ENCODE peak calls at places on chromosome 20, in six cellular contexts. Q is GM12865, F is stomach, U is fibroblast of the aortic adventitia, P is HL-60, N is tibial nerve. J is an unnamed sample.

GRCh38 chr20:24993337-24994185 is 1.0 kb upstream of the APMAP start:
- DNase-seq in U (peak), F (no peak), P (no peak), Q (no peak), N (no peak), J (peak)

GRCh38 chr20:50916934-50917333 is 14.3 kb downstream of the ADNP start:
- DNase-seq in N (no peak), Q (no peak), F (no peak), P (no peak), U (no peak), J (no peak)

GRCh38 chr20:63946986-63947637 is 9.1 kb downstream of the UCKL1 start:
- DNase-seq in Q (no peak), U (no peak), P (no peak), F (no peak), N (no peak), J (peak)

GRCh38 chr20:38874460-38875169 is 51.6 kb upstream of the FAM83D start:
- DNase-seq in Q (peak), N (no peak), P (no peak), F (no peak), U (no peak), J (no peak)

GRCh38 chr20:22887796-22888195 is 147.3 kb upstream of the SSTR4 start:
- DNase-seq in N (no peak), F (no peak), P (no peak), U (no peak), Q (no peak), J (peak)

GRCh38 chr20:2210646-2211556 is 84.9 kb upstream of the TGM3 start:
- DNase-seq in P (peak), N (peak), Q (no peak), F (no peak), U (peak), J (peak)

GRCh38 chr20:53829706-53830521 is 236.3 kb upstream of the ZNF217 start:
- DNase-seq in N (no peak), U (peak), F (no peak), P (no peak), Q (peak), J (no peak)

GRCh38 chr20:41145821-41146620 is 8.7 kb downstream of the PLCG1 start:
- DNase-seq in F (peak), U (peak), N (no peak), P (no peak), Q (no peak), J (peak)

GRCh38 chr20:22795897-22796296 is 211.5 kb upstream of the FOXA2 start:
- DNase-seq in N (peak), U (peak), F (peak), P (no peak), Q (no peak), J (no peak)

GRCh38 chr20:17644451-17644850 is 37.6 kb downstream of the RRBP1 start:
- DNase-seq in N (no peak), F (peak), P (no peak), Q (no peak), U (no peak), J (no peak)

GRCh38 chr20:20546402-20546801 is 166.0 kb downstream of the RALGAPA2 start:
- DNase-seq in U (no peak), F (no peak), N (no peak), P (no peak), Q (no peak), J (no peak)

GRCh38 chr20:36234771-36235320 is 1.4 kb upstream of the AAR2 start:
- DNase-seq in N (no peak), P (no peak), Q (no peak), U (no peak), F (no peak), J (no peak)

GRCh38 chr20:8144282-8145245 is 12.5 kb downstream of the PLCB1 start:
- DNase-seq in Q (peak), U (peak), F (no peak), N (no peak), P (no peak), J (no peak)

GRCh38 chr20:49594143-49594928 is 26.4 kb upstream of the PTGIS start:
- DNase-seq in N (peak), F (peak), Q (peak), P (peak), U (peak), J (no peak)

DNA sequence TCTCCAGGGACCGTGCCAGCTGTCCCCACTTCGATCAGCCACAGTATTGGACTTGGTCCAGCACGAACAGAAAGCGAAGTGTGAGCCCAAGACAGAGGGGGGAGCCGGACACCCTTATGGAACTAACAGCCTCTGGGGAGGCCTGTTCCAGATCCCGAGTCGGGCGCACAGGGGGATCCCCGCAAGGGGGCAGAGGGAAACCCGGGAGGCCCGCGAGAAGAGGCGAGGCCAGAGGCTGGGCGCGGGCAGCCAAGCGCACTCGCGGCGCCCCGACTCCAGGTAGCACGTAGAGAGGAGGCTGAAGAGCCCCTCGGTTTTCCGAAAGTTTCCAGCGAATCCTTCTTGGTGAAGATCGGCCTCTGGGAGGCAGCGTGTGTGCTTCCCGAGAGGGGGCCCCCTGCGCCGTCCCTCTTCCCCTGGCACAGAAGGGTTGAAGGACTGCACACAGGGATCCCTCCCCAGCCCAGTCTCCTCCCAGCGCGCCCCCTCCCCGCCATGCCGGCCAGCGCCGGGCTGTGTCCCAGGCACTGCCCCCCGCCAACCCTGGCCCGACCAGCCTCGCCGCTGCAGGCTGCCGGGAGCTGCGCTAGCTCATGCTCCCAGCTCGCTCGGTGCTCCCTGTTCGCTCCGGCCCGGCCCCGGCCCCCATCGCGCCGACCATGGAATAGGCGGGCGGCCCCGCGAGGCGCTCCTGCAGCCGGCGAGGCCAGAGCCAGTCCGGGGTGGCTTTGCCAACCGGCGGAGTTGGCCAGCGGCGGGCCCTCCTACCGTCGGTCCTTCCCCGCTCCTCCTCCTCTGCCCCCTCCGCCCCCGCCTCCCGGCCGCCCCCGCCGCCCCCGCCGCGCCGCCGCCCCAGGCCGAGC is 550 bp upstream of the SLC24A3 start:
- DNase-seq in U (no peak), P (no peak), N (no peak), Q (no peak), F (peak), J (no peak)
- TF ChIP-seq CTCF in U (no peak), P (no peak), N (no peak), Q (no peak), F (peak), J (peak)

GRCh38 chr20:44643154-44643519 is 8.4 kb downstream of the ADA start:
- DNase-seq in U (no peak), F (no peak), Q (no peak), P (no peak), N (no peak), J (no peak)

GRCh38 chr20:44643596-44644383 is 7.7 kb downstream of the ADA start:
- DNase-seq in N (peak), F (peak), U (peak), P (no peak), Q (peak), J (no peak)

GRCh38 chr20:44641305-44641704 is 10.2 kb downstream of the ADA start:
- DNase-seq in P (peak), U (no peak), F (no peak), Q (no peak), N (no peak), J (no peak)

GRCh38 chr20:44640522-44640921 is 11.0 kb downstream of the ADA start:
- DNase-seq in N (no peak), P (no peak), U (no peak), Q (no peak), F (no peak), J (no peak)

DNA sequence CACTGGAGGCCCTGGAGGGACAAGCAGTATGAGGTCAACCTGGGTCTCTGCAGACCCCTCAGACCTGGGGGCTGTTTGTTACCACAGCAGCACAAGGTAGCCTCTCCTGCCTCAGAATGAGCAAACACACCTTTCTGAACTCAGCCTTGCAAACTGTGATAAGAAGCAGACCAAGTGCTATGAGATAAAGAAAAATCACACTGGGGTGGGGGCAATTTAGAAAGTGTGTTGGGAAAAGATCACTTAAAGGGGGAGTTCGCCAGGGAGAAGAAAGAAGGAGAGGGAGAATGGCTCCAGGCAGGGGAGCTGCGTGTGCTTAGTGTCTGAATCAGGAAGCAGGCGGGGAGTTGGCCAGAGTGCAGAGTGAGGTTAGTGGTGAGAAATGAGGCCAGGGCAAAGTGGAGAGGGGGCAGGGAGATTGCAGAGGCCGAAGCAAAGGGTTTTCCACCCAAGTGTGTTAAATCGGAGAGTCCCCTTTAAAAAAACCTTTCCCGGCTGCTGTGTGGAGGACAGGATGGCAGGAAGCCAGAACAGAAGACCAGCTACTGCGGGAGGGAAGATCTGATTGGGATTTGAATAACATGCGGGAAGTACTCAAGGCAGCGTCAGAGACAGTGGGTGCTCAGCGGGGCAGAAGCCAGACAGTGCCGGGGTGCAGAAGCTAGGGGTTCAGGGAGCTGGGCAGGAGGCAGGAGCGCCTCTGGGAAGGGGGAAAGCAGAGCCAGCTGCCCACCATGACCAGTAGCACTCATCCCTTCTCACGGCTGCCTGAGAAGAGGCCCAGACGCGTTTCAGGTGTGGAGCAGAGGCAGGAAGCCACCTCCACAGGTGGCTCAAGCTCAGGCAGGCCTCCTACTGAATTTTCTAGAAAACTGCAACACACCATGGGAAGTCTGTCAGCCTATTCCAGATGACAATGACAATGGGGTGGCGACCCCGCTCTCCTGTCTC is 9.0 kb downstream of the ADA start:
- DNase-seq in F (peak), U (peak), Q (peak), N (peak), P (no peak), J (no peak)
- H3K4me3 ChIP-seq in F (no peak), U (no peak), Q (peak), N (peak), P (no peak), J (no peak)

DNA sequence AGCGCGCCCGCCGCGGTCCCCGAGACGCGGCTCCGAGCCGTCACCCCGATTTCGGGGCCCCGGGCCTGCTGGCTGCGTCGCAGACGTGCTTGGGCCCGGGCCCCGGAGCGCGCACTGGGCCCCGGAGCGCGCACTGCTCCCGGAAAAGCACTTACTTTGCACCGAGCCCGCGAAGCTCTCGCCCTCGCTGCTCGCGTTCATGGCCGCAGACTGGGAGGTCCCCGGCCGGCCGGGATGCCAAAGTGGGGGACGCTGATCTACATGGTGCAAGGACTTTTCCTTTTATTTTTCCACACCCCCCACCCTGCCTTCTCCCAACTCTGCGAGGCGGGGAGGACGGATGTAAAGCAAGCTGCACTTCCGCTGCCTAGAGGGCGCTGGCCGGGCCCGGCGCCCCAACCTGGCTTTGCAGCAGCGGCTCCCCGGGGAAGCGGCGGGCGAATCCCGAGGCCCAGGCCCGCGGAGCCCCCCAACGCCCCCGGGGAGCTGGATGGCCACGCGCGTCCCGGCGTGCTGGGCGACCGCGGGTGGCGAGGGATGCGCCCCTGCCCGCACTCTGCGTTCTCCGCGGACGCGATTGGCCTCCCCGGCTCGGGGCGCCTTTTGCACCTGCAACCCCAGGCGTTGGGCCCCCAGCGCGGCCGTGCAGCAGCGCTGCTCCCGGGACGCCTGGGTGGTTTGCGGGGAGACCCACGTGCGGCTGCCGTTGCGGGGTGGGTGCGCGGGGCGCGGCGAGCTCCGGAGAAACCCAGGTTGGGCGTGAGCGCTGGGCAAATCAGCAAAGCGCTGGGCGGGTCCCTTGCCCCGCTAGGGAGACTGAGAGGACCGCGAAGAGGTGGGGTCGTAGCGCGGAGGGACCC is at the start of gene ZFP64:
- DNase-seq in F (peak), Q (peak), P (peak), U (peak), N (peak), J (no peak)
- TF ChIP-seq CTCF in F (peak), Q (peak), P (peak), U (peak), N (peak), J (peak)

DNA sequence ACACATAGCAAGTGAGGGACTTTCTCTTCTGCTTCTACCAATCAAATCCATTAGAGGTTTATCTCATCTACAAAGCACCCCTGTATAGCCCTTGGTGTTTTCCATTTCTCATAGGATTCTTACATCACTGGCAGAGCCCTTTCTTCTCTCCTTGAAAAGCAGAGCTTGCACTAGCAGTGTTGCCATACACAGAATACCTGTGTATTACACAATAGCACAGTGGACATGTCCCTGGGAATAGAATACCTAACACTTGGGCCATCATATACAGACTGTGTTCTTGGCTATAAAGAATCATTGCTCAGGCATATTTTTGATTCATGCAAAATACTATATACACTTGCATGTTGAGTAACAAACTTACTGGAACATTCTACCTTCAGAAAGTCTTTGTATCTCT is 582.0 kb downstream of the KIF16B start:
- DNase-seq in N (no peak), Q (no peak), F (no peak), U (no peak), P (no peak), J (no peak)
- H3K4me3 ChIP-seq in N (no peak), Q (no peak), F (no peak), U (no peak), P (no peak), J (no peak)

DNA sequence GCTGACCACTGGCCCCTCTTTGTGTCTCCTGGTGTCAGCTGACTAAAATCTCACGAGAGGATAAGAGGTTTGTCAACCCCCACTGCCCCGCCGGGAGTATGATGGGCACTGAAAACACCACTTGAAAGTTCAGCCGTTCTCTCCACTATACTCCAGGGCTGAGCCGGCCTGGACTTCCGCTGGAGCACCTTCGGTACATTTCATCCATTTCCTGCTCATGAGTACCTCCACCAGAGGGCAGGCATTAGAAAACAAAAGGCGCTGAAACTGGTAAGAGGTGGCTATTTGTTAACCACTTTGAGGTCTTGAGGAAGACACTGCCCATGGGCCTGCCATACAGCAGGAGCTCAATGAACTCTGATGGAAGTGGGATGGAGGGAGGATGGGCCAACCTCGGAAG is 17.9 kb upstream of the ANKRD60 start:
- DNase-seq in N (no peak), U (peak), P (no peak), Q (no peak), F (no peak), J (no peak)
- TF ChIP-seq CTCF in N (no peak), U (peak), P (no peak), Q (no peak), F (no peak), J (peak)

GRCh38 chr20:13029687-13030510 is 21.1 kb downstream of the SPTLC3 start:
- DNase-seq in F (peak), N (peak), Q (no peak), P (no peak), U (peak), J (no peak)
- H3K4me3 ChIP-seq in F (no peak), N (no peak), Q (no peak), P (no peak), U (no peak), J (no peak)

DNA sequence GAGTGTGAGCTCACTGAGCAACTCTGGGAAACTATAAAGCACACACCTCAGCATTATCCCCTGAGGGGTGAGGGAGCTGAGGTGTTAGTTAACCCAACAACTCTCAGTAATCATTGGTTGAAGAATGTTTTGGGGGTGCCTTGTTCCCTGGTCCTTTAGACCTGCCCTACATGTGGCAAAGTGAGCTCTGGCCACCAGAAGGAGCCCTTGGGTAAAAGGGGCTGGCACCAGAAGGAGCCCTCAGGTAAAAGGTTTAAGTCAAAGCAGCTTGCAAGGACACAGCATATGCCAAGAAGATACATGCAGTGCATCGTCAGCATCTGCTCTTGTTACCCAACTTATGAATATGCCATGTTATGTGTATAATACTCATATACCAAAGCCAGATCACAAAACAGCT is 1081.7 kb downstream of the KIF16B start:
- DNase-seq in Q (peak), P (no peak), N (no peak), F (peak), U (no peak), J (no peak)
- TF ChIP-seq CTCF in Q (peak), P (no peak), N (no peak), F (peak), U (no peak), J (peak)

GRCh38 chr20:43011491-43011890 is 178.2 kb downstream of the PTPRT start:
- DNase-seq in U (no peak), Q (no peak), F (no peak), P (no peak), N (no peak), J (no peak)
- H3K4me3 ChIP-seq in U (no peak), Q (no peak), F (no peak), P (no peak), N (no peak), J (no peak)